ENCODE peak calls at places on chromosomes 5 and 9, in five cellular contexts. R, A, H, Z and O are unnamed samples.

GRCh38 chr5:57687641-57688040 is 205.0 kb upstream of the ACTBL2 start:
- DNase-seq in R (no peak), A (no peak), H (no peak), Z (no peak), O (no peak)

GRCh38 chr9:127793093-127793708 is 7.4 kb downstream of the CDK9 start:
- DNase-seq in R (no peak), A (no peak), H (no peak), Z (no peak), O (no peak)

GRCh38 chr5:170353946-170354345 is 35.2 kb downstream of the KCNMB1 start:
- DNase-seq in R (no peak), A (no peak), H (no peak), Z (no peak), O (no peak)

GRCh38 chr9:135214054-135214640 is 126.7 kb downstream of the OLFM1 start:
- DNase-seq in R (no peak), A (no peak), H (no peak), Z (no peak), O (no peak)

GRCh38 chr9:137757613-137758029 is 120.0 kb upstream of the CACNA1B start:
- DNase-seq in R (peak), A (no peak), H (no peak), Z (no peak), O (no peak)

GRCh38 chr5:24621809-24622208 is 23.0 kb downstream of the CDH10 start:
- DNase-seq in R (no peak), A (no peak), H (peak), Z (peak), O (no peak)

GRCh38 chr5:127536687-127537086 is 19.2 kb downstream of the PRRC1 start:
- DNase-seq in R (no peak), A (peak), H (no peak), Z (no peak), O (no peak)

GRCh38 chr5:6365977-6366590 is 12.3 kb downstream of the MED10 start:
- DNase-seq in R (no peak), A (no peak), H (peak), Z (no peak), O (no peak)

GRCh38 chr5:122984425-122984824 is 52.1 kb downstream of the PPIC start:
- DNase-seq in R (no peak), A (no peak), H (no peak), Z (no peak), O (no peak)

GRCh38 chr5:42374722-42375273 is 48.4 kb upstream of the GHR start:
- DNase-seq in R (no peak), A (no peak), H (no peak), Z (no peak), O (no peak)

GRCh38 chr5:1409386-1410110 is 35.7 kb downstream of the SLC6A3 start:
- DNase-seq in R (peak), A (peak), H (no peak), Z (no peak), O (peak)

GRCh38 chr5:173328896-173329369 is 719 bp upstream of the STC2 start:
- DNase-seq in R (peak), A (peak), H (no peak), Z (no peak), O (peak)

GRCh38 chr5:55668356-55668755 is 43.8 kb downstream of the SLC38A9 start:
- DNase-seq in R (no peak), A (no peak), H (no peak), Z (no peak), O (no peak)

GRCh38 chr5:78649816-78650561 is 1.4 kb upstream of the LHFPL2 start:
- DNase-seq in R (no peak), A (peak), H (no peak), Z (no peak), O (no peak)

GRCh38 chr5:179166886-179167841 is 107.0 kb downstream of the ZNF354C start:
- DNase-seq in R (peak), A (peak), H (no peak), Z (peak), O (peak)

GRCh38 chr5:33892419-33893151 is 795 bp upstream of the ADAMTS12 start:
- DNase-seq in R (no peak), A (peak), H (no peak), Z (no peak), O (no peak)

GRCh38 chr5:140321796-140322195 is 18.9 kb upstream of the PFDN1 start:
- DNase-seq in R (no peak), A (no peak), H (no peak), Z (no peak), O (no peak)

GRCh38 chr9:7316967-7317366 is 482.6 kb downstream of the DMAC1 start:
- DNase-seq in R (no peak), A (peak), H (peak), Z (no peak), O (no peak)

GRCh38 chr5:171120986-171121622 is 187.9 kb upstream of the TLX3 start:
- DNase-seq in R (no peak), A (no peak), H (no peak), Z (no peak), O (no peak)

GRCh38 chr5:134001938-134002731 is 2.6 kb downstream of the VDAC1 start:
- DNase-seq in R (no peak), A (no peak), H (no peak), Z (no peak), O (no peak)

GRCh38 chr5:142777108-142777507 is 6.9 kb downstream of the ARHGAP26 start:
- DNase-seq in R (no peak), A (no peak), H (no peak), Z (no peak), O (no peak)

GRCh38 chr5:149781612-149782011 is 51.5 kb downstream of the PPARGC1B start:
- DNase-seq in R (no peak), A (no peak), H (no peak), Z (no peak), O (no peak)

GRCh38 chr5:109753279-109753678 is 63.6 kb downstream of the MAN2A1 start:
- DNase-seq in R (no peak), A (no peak), H (no peak), Z (no peak), O (no peak)

GRCh38 chr5:113122053-113122452 is 145.5 kb downstream of the DCP2 start:
- DNase-seq in R (no peak), A (no peak), H (no peak), Z (no peak), O (peak)

GRCh38 chr9:126470251-126470993 is 143.3 kb upstream of the LMX1B start:
- DNase-seq in R (peak), A (no peak), H (no peak), Z (no peak), O (no peak)